ENCODE peak calls at places on chromosomes 13 and 19, in ten cellular contexts. One of them, this sample, is unnamed. For H3K36me3, the result is how much of the 10 kb centered on the place peaks cover.

GRCh38 chr19:42281175-42282035 is 12.4 kb downstream of the CIC start:
- DNase-seq in adrenal gland: peak
- DNase-seq in breast epithelium: no peak
- DNase-seq in ovary: peak
- DNase-seq in Peyer's patch: no peak
- DNase-seq in uterus: peak
- DNase-seq in HCT116: no peak
- DNase-seq in HepG2: peak
- DNase-seq in upper lobe of left lung: no peak
- DNase-seq in body of pancreas: peak
- DNase-seq in this sample: no peak

GRCh38 chr13:46495066-46495465 is 57.9 kb upstream of the LRCH1 start:
- DNase-seq in adrenal gland: no peak
- DNase-seq in breast epithelium: no peak
- DNase-seq in ovary: no peak
- DNase-seq in Peyer's patch: no peak
- DNase-seq in uterus: no peak
- DNase-seq in HCT116: no peak
- DNase-seq in HepG2: no peak
- DNase-seq in upper lobe of left lung: no peak
- DNase-seq in body of pancreas: no peak
- DNase-seq in this sample: no peak

GRCh38 chr19:17766543-17767131 is 15.4 kb downstream of the FCHO1 start:
- DNase-seq in adrenal gland: peak
- DNase-seq in breast epithelium: peak
- DNase-seq in ovary: peak
- DNase-seq in Peyer's patch: peak
- DNase-seq in uterus: peak
- DNase-seq in HCT116: peak
- DNase-seq in HepG2: peak
- DNase-seq in upper lobe of left lung: peak
- DNase-seq in body of pancreas: peak
- DNase-seq in this sample: peak

GRCh38 chr13:33992891-33993336 is 175.0 kb downstream of the RFC3 start:
- DNase-seq in adrenal gland: no peak
- DNase-seq in breast epithelium: no peak
- DNase-seq in ovary: no peak
- DNase-seq in Peyer's patch: no peak
- DNase-seq in uterus: no peak
- DNase-seq in HCT116: no peak
- DNase-seq in HepG2: peak
- DNase-seq in upper lobe of left lung: no peak
- DNase-seq in body of pancreas: no peak
- DNase-seq in this sample: no peak

GRCh38 chr19:29409121-29409862 is 116.5 kb upstream of the VSTM2B start:
- DNase-seq in adrenal gland: no peak
- DNase-seq in breast epithelium: no peak
- DNase-seq in ovary: no peak
- DNase-seq in Peyer's patch: no peak
- DNase-seq in uterus: no peak
- DNase-seq in HCT116: no peak
- DNase-seq in HepG2: no peak
- DNase-seq in upper lobe of left lung: no peak
- DNase-seq in body of pancreas: no peak
- DNase-seq in this sample: no peak

GRCh38 chr19:46076951-46077814 is 36.4 kb upstream of the IGFL4 start:
- DNase-seq in adrenal gland: peak
- DNase-seq in breast epithelium: no peak
- DNase-seq in ovary: no peak
- DNase-seq in Peyer's patch: peak
- DNase-seq in uterus: peak
- DNase-seq in HCT116: peak
- DNase-seq in HepG2: peak
- DNase-seq in upper lobe of left lung: no peak
- DNase-seq in body of pancreas: peak
- DNase-seq in this sample: no peak

GRCh38 chr13:63425131-63425530 is 2009.5 kb upstream of the PCDH20 start:
- DNase-seq in adrenal gland: no peak
- DNase-seq in breast epithelium: no peak
- DNase-seq in ovary: no peak
- DNase-seq in Peyer's patch: no peak
- DNase-seq in uterus: no peak
- DNase-seq in HCT116: no peak
- DNase-seq in HepG2: no peak
- DNase-seq in upper lobe of left lung: no peak
- DNase-seq in body of pancreas: no peak
- DNase-seq in this sample: no peak

GRCh38 chr19:16398530-16399241 is 73.1 kb downstream of the EPS15L1 start:
- DNase-seq in adrenal gland: no peak
- DNase-seq in breast epithelium: no peak
- DNase-seq in ovary: no peak
- DNase-seq in Peyer's patch: no peak
- DNase-seq in uterus: no peak
- DNase-seq in HCT116: no peak
- DNase-seq in HepG2: no peak
- DNase-seq in upper lobe of left lung: no peak
- DNase-seq in body of pancreas: no peak
- DNase-seq in this sample: no peak

GRCh38 chr19:6071103-6071485 is 39.2 kb downstream of the RFX2 start:
- DNase-seq in adrenal gland: no peak
- DNase-seq in breast epithelium: no peak
- DNase-seq in ovary: peak
- DNase-seq in Peyer's patch: no peak
- DNase-seq in uterus: no peak
- DNase-seq in HCT116: no peak
- DNase-seq in HepG2: no peak
- DNase-seq in upper lobe of left lung: no peak
- DNase-seq in body of pancreas: no peak
- DNase-seq in this sample: no peak

GRCh38 chr13:25178070-25178469 is 6.0 kb upstream of the AMER2 start:
- DNase-seq in adrenal gland: no peak
- DNase-seq in breast epithelium: no peak
- DNase-seq in ovary: no peak
- DNase-seq in Peyer's patch: no peak
- DNase-seq in uterus: no peak
- DNase-seq in HCT116: no peak
- DNase-seq in HepG2: no peak
- DNase-seq in upper lobe of left lung: no peak
- DNase-seq in body of pancreas: no peak
- DNase-seq in this sample: peak

GRCh38 chr19:41445575-41445974 is 2.6 kb downstream of the ERICH4 start:
- DNase-seq in adrenal gland: no peak
- DNase-seq in breast epithelium: peak
- DNase-seq in ovary: no peak
- DNase-seq in Peyer's patch: no peak
- DNase-seq in uterus: no peak
- DNase-seq in HCT116: no peak
- DNase-seq in HepG2: no peak
- DNase-seq in upper lobe of left lung: no peak
- DNase-seq in body of pancreas: no peak
- DNase-seq in this sample: no peak

GRCh38 chr19:6276447-6276846 is 3.3 kb downstream of the MLLT1 start:
- DNase-seq in adrenal gland: peak
- DNase-seq in breast epithelium: no peak
- DNase-seq in ovary: peak
- DNase-seq in Peyer's patch: no peak
- DNase-seq in uterus: peak
- DNase-seq in HCT116: no peak
- DNase-seq in HepG2: no peak
- DNase-seq in upper lobe of left lung: peak
- DNase-seq in body of pancreas: peak
- DNase-seq in this sample: peak

GRCh38 chr13:101763191-101763590 is 310.7 kb downstream of the ITGBL1 start:
- DNase-seq in adrenal gland: no peak
- DNase-seq in breast epithelium: no peak
- DNase-seq in ovary: no peak
- DNase-seq in Peyer's patch: no peak
- DNase-seq in uterus: no peak
- DNase-seq in HCT116: no peak
- DNase-seq in HepG2: no peak
- DNase-seq in upper lobe of left lung: no peak
- DNase-seq in body of pancreas: no peak
- DNase-seq in this sample: no peak

GRCh38 chr13:30932481-30933333 is at the start of gene TEX26:
- DNase-seq in adrenal gland: no peak
- DNase-seq in breast epithelium: no peak
- DNase-seq in ovary: no peak
- DNase-seq in Peyer's patch: no peak
- DNase-seq in uterus: no peak
- DNase-seq in HCT116: no peak
- DNase-seq in HepG2: no peak
- DNase-seq in upper lobe of left lung: no peak
- DNase-seq in body of pancreas: no peak
- DNase-seq in this sample: no peak

GRCh38 chr19:1883784-1884183 is 1.5 kb downstream of the ABHD17A start:
- DNase-seq in adrenal gland: no peak
- DNase-seq in breast epithelium: no peak
- DNase-seq in ovary: no peak
- DNase-seq in Peyer's patch: no peak
- DNase-seq in uterus: no peak
- DNase-seq in HCT116: no peak
- DNase-seq in HepG2: no peak
- DNase-seq in upper lobe of left lung: no peak
- DNase-seq in body of pancreas: no peak
- DNase-seq in this sample: no peak

GRCh38 chr13:74758188-74758587 is 624.0 kb upstream of the KLF12 start:
- DNase-seq in adrenal gland: no peak
- DNase-seq in breast epithelium: no peak
- DNase-seq in ovary: no peak
- DNase-seq in Peyer's patch: no peak
- DNase-seq in uterus: no peak
- DNase-seq in HCT116: no peak
- DNase-seq in HepG2: no peak
- DNase-seq in upper lobe of left lung: no peak
- DNase-seq in body of pancreas: no peak
- DNase-seq in this sample: no peak

GRCh38 chr19:7337380-7338194 is 11.2 kb upstream of the ARHGEF18 start:
- DNase-seq in adrenal gland: no peak
- DNase-seq in breast epithelium: no peak
- DNase-seq in ovary: no peak
- DNase-seq in Peyer's patch: no peak
- DNase-seq in uterus: no peak
- DNase-seq in HCT116: no peak
- DNase-seq in HepG2: no peak
- DNase-seq in upper lobe of left lung: peak
- DNase-seq in body of pancreas: no peak
- DNase-seq in this sample: peak
- TF ChIP-seq CTCF in adrenal gland: no peak
- TF ChIP-seq CTCF in breast epithelium: no peak
- TF ChIP-seq CTCF in ovary: no peak
- TF ChIP-seq CTCF in Peyer's patch: no peak
- TF ChIP-seq CTCF in uterus: no peak
- TF ChIP-seq CTCF in HCT116: no peak
- TF ChIP-seq CTCF in HepG2: no peak
- TF ChIP-seq CTCF in upper lobe of left lung: no peak
- TF ChIP-seq CTCF in body of pancreas: no peak
- TF ChIP-seq CTCF in this sample: no peak

DNA sequence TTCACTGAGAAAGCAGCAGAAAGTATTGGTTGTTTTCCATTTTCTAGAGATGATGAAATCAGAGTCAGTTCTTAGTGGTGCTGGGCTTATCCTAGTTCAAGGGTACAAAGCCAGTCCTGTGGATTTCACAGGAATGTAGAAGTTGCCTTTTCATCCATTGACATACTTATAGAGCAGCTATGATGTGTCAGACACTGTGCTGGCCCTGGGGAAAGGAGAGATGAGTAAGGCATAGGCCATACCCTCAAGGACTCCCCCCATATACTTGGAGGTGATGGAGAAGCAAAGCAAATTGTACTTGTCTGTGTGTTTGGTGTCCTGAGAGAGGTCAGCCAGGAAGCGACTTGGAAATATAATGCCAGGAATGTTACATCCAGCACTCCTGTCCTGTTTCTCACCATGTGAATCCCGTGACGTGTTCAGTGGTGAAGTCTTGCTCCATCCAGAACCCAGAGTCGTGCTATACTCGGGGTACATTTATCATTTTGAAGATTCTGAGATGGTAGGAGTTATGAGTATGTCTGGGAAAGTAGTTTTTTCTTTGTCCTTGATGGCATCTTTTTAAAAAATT is 22.6 kb downstream of the ERCC5 start:
- DNase-seq in adrenal gland: no peak
- DNase-seq in breast epithelium: no peak
- DNase-seq in ovary: no peak
- DNase-seq in Peyer's patch: no peak
- DNase-seq in uterus: no peak
- DNase-seq in HCT116: no peak
- DNase-seq in HepG2: no peak
- DNase-seq in upper lobe of left lung: no peak
- DNase-seq in body of pancreas: no peak
- DNase-seq in this sample: no peak
- H3K36me3 ChIP-seq in adrenal gland: half or more
- H3K36me3 ChIP-seq in breast epithelium: under half
- H3K36me3 ChIP-seq in ovary: under half
- H3K36me3 ChIP-seq in Peyer's patch: half or more
- H3K36me3 ChIP-seq in uterus: under half
- H3K36me3 ChIP-seq in HCT116: under half
- H3K36me3 ChIP-seq in HepG2: half or more
- H3K36me3 ChIP-seq in upper lobe of left lung: half or more
- H3K36me3 ChIP-seq in body of pancreas: under half
- H3K36me3 ChIP-seq in this sample: half or more

GRCh38 chr13:113969973-113970611 is 3.8 kb downstream of the C13orf46 start:
- DNase-seq in adrenal gland: no peak
- DNase-seq in breast epithelium: peak
- DNase-seq in ovary: no peak
- DNase-seq in Peyer's patch: peak
- DNase-seq in uterus: no peak
- DNase-seq in HCT116: no peak
- DNase-seq in HepG2: no peak
- DNase-seq in upper lobe of left lung: peak
- DNase-seq in body of pancreas: peak
- DNase-seq in this sample: no peak
- TF ChIP-seq POLR2A in adrenal gland: no peak
- TF ChIP-seq POLR2A in breast epithelium: no peak
- TF ChIP-seq POLR2A in ovary: no peak
- TF ChIP-seq POLR2A in Peyer's patch: no peak
- TF ChIP-seq POLR2A in uterus: no peak
- TF ChIP-seq POLR2A in HCT116: no peak
- TF ChIP-seq POLR2A in HepG2: no peak
- TF ChIP-seq POLR2A in upper lobe of left lung: no peak
- TF ChIP-seq POLR2A in body of pancreas: peak
- TF ChIP-seq POLR2A in this sample: no peak

DNA sequence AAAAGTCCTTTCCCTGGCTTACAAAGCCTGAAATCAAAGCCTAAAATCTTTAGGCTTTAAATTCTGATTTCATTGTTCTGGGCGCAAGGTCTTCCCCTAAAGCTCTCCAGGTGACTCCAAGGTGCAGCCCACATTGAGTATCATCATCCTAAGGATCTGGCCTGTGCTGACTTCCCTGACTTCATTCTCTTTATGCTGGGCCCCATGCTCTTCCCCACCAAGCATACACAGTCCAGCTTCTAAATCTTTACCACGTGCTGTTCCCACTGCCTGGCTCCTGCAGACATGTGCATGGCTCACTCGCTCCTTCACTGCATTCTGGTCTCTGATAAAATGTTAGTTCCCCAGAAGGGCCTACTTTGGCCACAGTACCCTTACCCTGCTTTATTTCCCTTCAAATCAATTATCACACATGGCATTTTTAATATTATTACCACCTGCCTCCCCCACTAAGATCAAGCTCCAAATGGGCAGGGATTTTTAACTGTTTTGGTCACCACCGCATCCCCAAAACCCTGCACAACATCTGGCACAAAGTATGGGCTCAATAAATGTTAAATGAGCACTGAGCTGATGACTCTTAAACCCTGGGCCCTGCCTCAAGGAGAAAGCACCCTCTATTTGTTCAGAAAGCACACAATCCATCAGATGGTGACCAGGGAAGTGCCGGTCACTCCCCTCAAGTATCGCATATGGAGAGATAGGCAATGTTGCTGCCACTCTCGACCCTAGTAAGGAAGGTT is 3.3 kb downstream of the FBL start:
- DNase-seq in adrenal gland: no peak
- DNase-seq in breast epithelium: no peak
- DNase-seq in ovary: no peak
- DNase-seq in Peyer's patch: no peak
- DNase-seq in uterus: no peak
- DNase-seq in HCT116: no peak
- DNase-seq in HepG2: no peak
- DNase-seq in upper lobe of left lung: no peak
- DNase-seq in body of pancreas: no peak
- DNase-seq in this sample: no peak
- TF ChIP-seq CTCF in adrenal gland: no peak
- TF ChIP-seq CTCF in breast epithelium: no peak
- TF ChIP-seq CTCF in ovary: no peak
- TF ChIP-seq CTCF in Peyer's patch: no peak
- TF ChIP-seq CTCF in uterus: no peak
- TF ChIP-seq CTCF in HCT116: no peak
- TF ChIP-seq CTCF in HepG2: no peak
- TF ChIP-seq CTCF in upper lobe of left lung: no peak
- TF ChIP-seq CTCF in body of pancreas: no peak
- TF ChIP-seq CTCF in this sample: peak